ENCODE peak calls at places on chromosome 17, in nine cellular contexts. D, W, S, Q, H, V, I, R and T are unnamed samples.

GRCh38 chr17:18994626-18995025 is 9.9 kb downstream of the FAM83G start:
- DNase-seq in S (no peak), H (no peak), I (no peak), V (no peak), R (no peak), D (no peak), Q (no peak), W (no peak), T (no peak)

GRCh38 chr17:79223953-79224352 is 149.3 kb downstream of the ENGASE start:
- DNase-seq in Q (no peak), R (no peak), H (no peak), D (no peak), S (no peak), I (no peak), V (no peak), W (no peak), T (no peak)

GRCh38 chr17:43094129-43094834 is 30.9 kb downstream of the BRCA1 start:
- DNase-seq in D (no peak), H (no peak), V (no peak), R (no peak), S (no peak), I (no peak), W (no peak), Q (no peak), T (no peak)

GRCh38 chr17:65328567-65328966 is 191.4 kb downstream of the RGS9 start:
- DNase-seq in V (no peak), W (no peak), R (no peak), Q (no peak), S (no peak), D (peak), I (no peak), H (no peak), T (no peak)

GRCh38 chr17:64580384-64581307 is 73.9 kb downstream of the CEP95 start:
- DNase-seq in W (no peak), S (no peak), H (no peak), I (no peak), D (no peak), R (no peak), Q (no peak), V (no peak), T (no peak)

GRCh38 chr17:871731-872517 is 89.8 kb downstream of the MRM3 start:
- DNase-seq in Q (no peak), S (no peak), V (no peak), W (no peak), H (no peak), I (no peak), D (no peak), R (no peak), T (no peak)

GRCh38 chr17:50689251-50689650 is 18.5 kb downstream of the ANKRD40 start:
- DNase-seq in S (no peak), W (no peak), H (no peak), D (no peak), I (no peak), R (no peak), Q (no peak), V (peak), T (peak)

GRCh38 chr17:49880291-49881053 is 32.6 kb upstream of the TAC4 start:
- DNase-seq in R (no peak), V (peak), Q (peak), D (peak), W (peak), S (peak), H (peak), I (peak), T (peak)

GRCh38 chr17:74385201-74385600 is 17.9 kb downstream of the GPR142 start:
- DNase-seq in V (no peak), I (no peak), Q (no peak), S (no peak), R (no peak), W (no peak), D (no peak), H (no peak), T (no peak)

GRCh38 chr17:10618202-10618635 is 38.9 kb downstream of the MYH3 start:
- DNase-seq in D (peak), S (no peak), R (no peak), Q (peak), V (peak), W (peak), I (peak), H (peak), T (peak)

GRCh38 chr17:16211601-16212000 is 3.7 kb downstream of the NCOR1 start:
- DNase-seq in I (no peak), S (no peak), V (no peak), R (no peak), H (no peak), D (no peak), Q (no peak), W (no peak), T (no peak)

GRCh38 chr17:2691069-2691871 is 20.3 kb downstream of the CLUH start:
- DNase-seq in W (no peak), Q (no peak), V (no peak), D (no peak), R (no peak), H (no peak), S (no peak), I (no peak), T (no peak)

GRCh38 chr17:67441052-67441738 is 64.1 kb downstream of the PITPNC1 start:
- DNase-seq in I (no peak), D (peak), H (no peak), S (no peak), Q (no peak), W (no peak), R (peak), V (peak), T (peak)

GRCh38 chr17:74779948-74780400 is 3.8 kb upstream of the NAT9 start:
- DNase-seq in Q (peak), D (peak), I (no peak), R (no peak), W (peak), S (no peak), H (peak), V (no peak), T (no peak)

GRCh38 chr17:48236681-48237134 is 129.1 kb downstream of the SNX11 start:
- DNase-seq in D (no peak), Q (no peak), H (no peak), V (peak), R (no peak), W (no peak), S (no peak), I (no peak), T (no peak)

GRCh38 chr17:51032850-51033249 is 87.8 kb downstream of the SPAG9 start:
- DNase-seq in S (no peak), W (no peak), V (no peak), I (no peak), Q (no peak), R (no peak), D (no peak), H (no peak), T (no peak)

GRCh38 chr17:47820023-47820789 is 1.4 kb downstream of the OSBPL7 start:
- DNase-seq in W (no peak), R (no peak), D (peak), S (no peak), Q (no peak), V (peak), I (no peak), H (no peak), T (no peak)

GRCh38 chr17:80320496-80320895 is 59.8 kb downstream of the RNF213 start:
- DNase-seq in I (no peak), Q (no peak), S (no peak), D (no peak), R (no peak), W (no peak), H (no peak), V (no peak), T (no peak)

DNA sequence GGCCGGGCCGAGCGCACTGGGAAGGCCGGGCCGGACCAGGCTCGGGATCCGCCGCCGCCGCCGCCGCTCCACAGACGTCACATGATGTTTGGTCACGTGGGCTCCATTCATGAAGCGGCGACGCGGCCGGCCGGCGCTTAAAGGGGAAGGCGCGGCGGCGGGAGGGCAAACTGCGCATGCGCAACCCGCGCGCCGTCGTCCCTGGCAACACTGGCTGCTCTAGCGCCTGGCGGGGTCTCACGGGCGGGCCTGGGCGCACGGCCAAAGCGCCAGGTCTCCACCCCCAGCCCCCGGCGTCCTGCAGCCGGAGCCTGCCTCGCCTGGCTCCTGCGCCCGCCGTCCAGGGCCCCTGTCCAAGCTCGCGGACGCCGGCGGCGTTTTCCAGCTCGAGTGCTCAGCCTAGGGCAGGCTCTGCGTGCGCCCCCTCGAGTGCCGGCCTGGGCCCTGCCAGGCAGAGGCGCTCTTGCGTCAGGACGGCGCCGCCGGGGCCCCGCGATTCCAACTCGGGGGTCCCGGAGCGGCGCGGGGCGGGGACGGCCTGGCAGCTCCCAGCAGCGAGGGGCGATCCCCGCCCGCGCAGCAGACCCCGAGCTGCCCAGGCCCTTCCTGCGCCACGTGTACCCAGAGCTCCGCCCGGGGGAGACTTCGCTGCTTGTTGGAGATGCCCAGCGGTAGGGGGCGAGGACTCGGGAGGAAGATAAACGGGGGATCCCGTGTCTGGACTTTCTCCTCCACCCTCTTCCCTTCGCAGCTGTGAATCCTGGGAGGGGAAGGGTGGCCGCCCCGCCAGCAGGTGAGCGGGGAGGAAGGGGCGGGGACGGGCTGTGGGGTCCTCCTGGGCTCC is at the start of gene MAFG:
- DNase-seq in H (peak), S (peak), W (peak), R (peak), I (peak), V (peak), D (peak), Q (peak), T (peak)
- TF ChIP-seq POLR2A in H (no peak), S (peak), W (no peak), R (no peak), I (peak), V (peak), D (no peak), Q (peak), T (peak)

GRCh38 chr17:38676706-38677504 is 2.1 kb upstream of the EPOP start:
- DNase-seq in V (peak), S (peak), D (peak), Q (peak), R (peak), I (peak), H (peak), W (peak), T (peak)
- TF ChIP-seq POLR2A in V (no peak), S (no peak), D (no peak), Q (no peak), R (no peak), I (no peak), H (no peak), W (no peak), T (no peak)

DNA sequence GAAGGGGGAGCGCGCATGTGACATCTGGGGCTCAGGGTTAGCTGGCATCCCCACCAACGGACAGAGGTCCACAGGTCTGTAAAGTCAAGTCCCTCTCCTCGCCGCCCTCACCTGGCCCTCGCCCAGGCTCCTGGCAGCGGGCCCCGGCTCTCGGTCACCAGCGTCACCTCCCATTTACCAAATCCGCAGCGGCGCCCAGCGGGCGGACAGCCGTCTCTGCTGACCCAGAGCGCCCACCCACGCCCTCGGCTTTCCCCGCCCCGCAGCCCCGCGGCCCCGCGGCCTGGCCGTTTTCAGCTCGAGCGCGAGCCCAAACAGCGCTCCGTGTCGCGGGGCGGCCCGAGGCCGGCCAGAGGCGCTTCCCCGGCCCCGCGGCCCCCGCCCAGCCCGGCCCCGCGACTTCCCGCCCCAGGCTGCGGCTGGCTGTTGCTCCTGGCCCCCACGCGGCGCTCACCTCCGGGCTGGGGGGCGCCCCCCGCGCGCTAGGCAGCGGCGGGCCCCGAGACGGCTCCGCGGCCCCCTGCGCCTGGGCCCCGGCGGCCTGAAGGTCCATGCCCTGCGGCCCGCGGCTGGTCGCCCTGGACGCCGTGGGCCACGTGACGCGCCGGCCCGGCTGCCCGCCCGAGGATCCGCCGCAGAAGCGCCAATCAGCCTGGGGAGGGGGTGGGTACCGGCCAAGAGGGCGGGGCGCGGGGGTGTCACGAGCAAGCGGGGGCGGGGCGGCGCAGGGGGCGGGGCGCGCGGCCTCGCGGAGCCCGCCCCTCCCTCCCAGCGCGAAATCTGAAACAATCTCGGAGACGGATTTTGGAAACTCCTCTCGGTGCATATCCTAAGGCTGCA is at the start of gene COPRS:
- DNase-seq in V (peak), I (peak), Q (peak), S (peak), H (peak), D (peak), R (peak), W (peak), T (peak)
- TF ChIP-seq POLR2A in V (peak), I (no peak), Q (peak), S (peak), H (no peak), D (no peak), R (no peak), W (no peak), T (peak)

DNA sequence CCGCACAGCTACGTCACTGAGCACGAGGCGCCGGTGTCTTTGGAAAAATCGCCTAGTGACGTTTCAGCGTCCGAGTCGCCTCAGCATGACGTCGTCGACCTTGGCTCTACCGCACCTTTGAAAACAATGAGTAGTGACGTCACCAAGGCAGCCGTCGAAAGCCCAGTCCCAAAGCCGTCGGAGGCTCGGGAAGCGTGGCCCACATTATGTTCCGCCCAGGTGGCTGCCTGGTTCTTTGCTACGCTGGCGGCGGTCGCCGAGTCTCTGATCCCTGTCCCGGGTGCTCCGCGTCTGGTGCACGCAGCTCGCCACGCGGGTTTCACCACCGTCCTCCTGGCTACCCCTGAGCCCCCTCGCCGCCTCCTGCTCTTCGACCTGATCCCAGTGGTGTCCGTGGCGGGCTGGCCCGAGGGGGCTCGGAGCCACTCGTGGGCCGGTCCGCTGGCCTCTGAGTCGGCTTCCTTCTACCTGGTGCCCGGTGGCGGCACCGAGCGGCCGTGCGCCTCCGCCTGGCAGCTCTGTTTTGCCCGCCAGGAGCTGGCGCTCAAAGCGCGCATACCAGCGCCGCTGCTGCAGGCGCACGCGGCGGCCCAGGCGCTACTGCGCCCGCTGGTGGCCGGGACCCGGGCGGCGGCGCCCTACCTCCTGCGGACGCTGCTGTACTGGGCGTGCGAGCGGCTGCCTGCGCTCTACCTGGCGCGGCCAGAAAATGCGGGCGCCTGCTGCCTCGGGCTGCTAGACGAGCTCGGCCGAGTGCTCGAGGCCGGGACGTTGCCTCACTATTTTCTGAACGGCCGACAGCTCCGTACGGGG is 1.5 kb downstream of the TMEM102 start:
- DNase-seq in D (peak), I (peak), V (peak), W (peak), R (no peak), Q (no peak), H (peak), S (peak), T (peak)
- TF ChIP-seq POLR2A in D (peak), I (no peak), V (no peak), W (no peak), R (no peak), Q (no peak), H (no peak), S (peak), T (no peak)